ENCODE peak calls at places on chromosome 2, in six cellular contexts. F is aorta, N is trophoblast cell, O is psoas muscle, K is Peyer's patch, L is HAP-1. R is an unnamed sample. For H3K9me3, the result is how much of the 10 kb centered on the place peaks cover.

GRCh38 chr2:111688501-111688900 is 195.5 kb downstream of the ANAPC1 start:
- DNase-seq in L (no peak), O (no peak), N (no peak), F (no peak), K (no peak), R (no peak)

GRCh38 chr2:20378891-20379519 is 28.4 kb upstream of the PUM2 start:
- DNase-seq in K (peak), N (peak), F (peak), O (peak), L (peak), R (peak)

GRCh38 chr2:10332402-10333246 is 29.9 kb downstream of the HPCAL1 start:
- DNase-seq in K (no peak), N (no peak), L (no peak), F (peak), O (no peak), R (no peak)

GRCh38 chr2:130353291-130354134 is 2.3 kb upstream of the PTPN18 start:
- DNase-seq in K (no peak), O (no peak), F (peak), L (no peak), N (no peak), R (no peak)

GRCh38 chr2:33267745-33268144 is 208.7 kb upstream of the RASGRP3 start:
- DNase-seq in N (no peak), L (no peak), F (no peak), K (no peak), O (no peak), R (no peak)

GRCh38 chr2:239574434-239575156 is 173.8 kb upstream of the HDAC4 start:
- DNase-seq in K (no peak), N (no peak), L (no peak), F (peak), O (no peak), R (no peak)

GRCh38 chr2:25247792-25248512 is 79.6 kb upstream of the POMC start:
- DNase-seq in K (no peak), N (no peak), L (no peak), F (no peak), O (no peak), R (no peak)

GRCh38 chr2:133504566-133505505 is 63.4 kb downstream of the NCKAP5 start:
- DNase-seq in K (no peak), L (no peak), N (peak), F (peak), O (peak), R (peak)

DNA sequence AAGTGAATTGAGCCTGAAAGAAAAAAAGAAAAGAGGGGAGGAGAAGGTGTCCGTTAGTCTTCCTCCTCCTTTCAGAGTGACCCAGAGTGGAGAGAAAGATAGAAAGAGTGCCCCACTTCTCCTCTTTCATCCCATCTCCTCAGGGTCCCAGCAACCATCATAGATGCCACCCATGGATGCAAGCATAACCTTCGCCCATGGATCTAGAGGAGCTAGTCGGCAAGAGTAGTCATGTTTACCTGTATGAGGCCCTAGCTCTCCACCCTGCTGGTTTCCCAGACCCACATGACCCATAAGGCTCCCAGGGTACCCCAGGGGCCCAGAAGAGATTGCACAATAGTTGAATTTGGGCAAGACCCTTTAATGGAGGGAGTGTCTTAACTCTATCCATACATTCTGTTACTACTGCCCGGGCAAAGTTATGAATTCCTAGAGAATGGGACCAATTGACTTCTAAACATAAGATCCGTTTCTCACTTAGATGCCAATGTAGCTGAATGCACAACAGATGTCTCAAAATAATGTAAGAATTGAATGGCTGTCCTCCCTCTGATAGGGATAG is 56.1 kb upstream of the CDCA7 start:
- DNase-seq in F (no peak), N (no peak), O (no peak), K (no peak), L (no peak), R (no peak)
- H3K9me3 ChIP-seq in F (under half), N (under half), O (under half), K (under half), L (under half), R (under half)

GRCh38 chr2:145572238-145572637 is 1052.3 kb upstream of the ZEB2 start:
- DNase-seq in N (no peak), L (no peak), K (no peak), O (no peak), F (no peak), R (no peak)
- H3K9me3 ChIP-seq in N (under half), L (under half), K (under half), O (under half), F (under half), R (under half)

GRCh38 chr2:437180-437579 is 149.3 kb upstream of the ALKAL2 start:
- DNase-seq in K (no peak), O (no peak), F (no peak), L (no peak), N (no peak), R (no peak)
- H3K9me3 ChIP-seq in K (under half), O (under half), F (under half), L (under half), N (under half), R (under half)

GRCh38 chr2:213561759-213562158 is 277.5 kb downstream of the SPAG16 start:
- DNase-seq in L (no peak), K (no peak), N (no peak), O (no peak), F (no peak), R (no peak)
- H3K9me3 ChIP-seq in L (under half), K (under half), N (under half), O (under half), F (under half), R (under half)

DNA sequence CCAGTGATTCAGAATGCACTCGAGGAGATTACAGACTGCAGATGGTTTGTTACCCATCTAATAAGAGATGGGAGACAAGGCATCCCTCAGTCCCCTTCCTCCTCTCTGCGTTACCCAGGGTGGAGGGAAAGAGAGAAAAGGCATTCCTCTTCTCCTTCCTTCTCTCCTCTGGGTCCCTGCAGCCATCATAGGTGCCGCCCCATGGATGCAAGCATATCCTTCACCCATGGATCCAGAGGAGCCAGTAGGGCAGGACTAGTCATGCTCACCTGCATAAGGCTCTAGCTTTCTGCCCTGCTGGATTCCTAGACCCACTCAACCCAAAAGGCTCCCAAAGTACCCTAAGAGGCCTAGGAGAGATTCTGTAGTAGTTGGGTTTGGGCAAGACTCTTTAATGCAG is 20.4 kb downstream of the CMPK2 start:
- DNase-seq in K (no peak), O (no peak), N (peak), L (no peak), F (no peak), R (no peak)
- H3K9me3 ChIP-seq in K (under half), O (half or more), N (under half), L (under half), F (under half), R (half or more)

DNA sequence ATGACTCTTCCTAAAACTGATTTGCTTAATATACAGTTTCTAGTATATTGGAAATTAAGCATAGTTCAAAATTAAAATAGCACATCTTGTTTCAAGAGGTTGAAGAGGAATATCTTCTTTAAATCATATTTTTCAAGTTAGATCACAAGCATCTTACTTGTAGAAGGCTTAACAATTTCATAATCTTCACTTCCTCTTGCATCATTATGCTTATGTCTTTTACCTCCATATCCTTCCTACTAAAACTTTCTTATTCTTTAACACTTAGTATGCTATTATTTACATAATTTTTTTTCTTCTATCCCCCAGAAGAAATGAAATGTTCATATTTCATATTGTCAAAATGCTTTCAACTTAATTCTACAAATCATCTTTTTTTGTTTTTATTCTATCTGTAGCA is 1354.9 kb upstream of the TMEFF2 start:
- DNase-seq in K (no peak), O (no peak), L (no peak), F (no peak), N (peak), R (no peak)
- H3K9me3 ChIP-seq in K (under half), O (under half), L (under half), F (under half), N (under half), R (under half)

R was measured in heart right ventricle.